ENCODE peak calls at places on chromosomes 6 and 20, in ten cellular contexts. T is fibroblast of villous mesenchyme, X is mucosa of descending colon, N is SK-N-SH, S is hepatocyte, J is AG10803, Z is psoas muscle, U is body of pancreas, C is colonic mucosa, B is H1. Y is an unnamed sample.

GRCh38 chr6:53302678-53303360 is 45.9 kb downstream of the ELOVL5 start:
- DNase-seq in X (no peak), S (no peak), T (peak), B (no peak), N (no peak), C (no peak), Z (no peak), U (no peak), J (peak), Y (peak)

GRCh38 chr6:89999154-89999553 is 104.9 kb downstream of the GJA10 start:
- DNase-seq in J (peak), N (no peak), C (peak), T (no peak), Z (peak), X (peak), U (peak), S (no peak), B (no peak), Y (no peak)

GRCh38 chr6:142885182-142885867 is 59.7 kb downstream of the HIVEP2 start:
- DNase-seq in N (no peak), U (peak), Z (no peak), X (peak), J (peak), S (peak), B (peak), T (peak), C (no peak), Y (peak)

GRCh38 chr20:1293641-1294379 is 27.7 kb downstream of the SNPH start:
- DNase-seq in X (no peak), Z (no peak), N (no peak), T (no peak), S (no peak), B (no peak), C (no peak), U (peak), J (no peak), Y (no peak)

GRCh38 chr6:89146748-89147715 is 1.2 kb downstream of the PM20D2 start:
- DNase-seq in T (peak), C (no peak), Z (no peak), X (peak), S (peak), N (no peak), B (no peak), J (peak), U (no peak), Y (peak)

GRCh38 chr6:100633096-100633766 is 168.5 kb upstream of the SIM1 start:
- DNase-seq in X (no peak), Z (no peak), S (peak), T (peak), N (no peak), J (peak), U (no peak), C (no peak), B (no peak), Y (peak)

GRCh38 chr20:50247196-50248094 is 56.8 kb downstream of the CEBPB start:
- DNase-seq in U (no peak), S (no peak), J (no peak), X (no peak), C (no peak), N (no peak), T (no peak), B (no peak), Z (no peak), Y (no peak)

GRCh38 chr6:104284872-104285271 is 574.8 kb downstream of the HACE1 start:
- DNase-seq in Z (no peak), T (no peak), B (no peak), J (no peak), S (no peak), N (no peak), U (no peak), X (no peak), C (no peak), Y (no peak)

GRCh38 chr6:83160167-83160566 is 32.9 kb downstream of the PGM3 start:
- DNase-seq in C (no peak), U (no peak), X (no peak), B (no peak), N (no peak), T (no peak), S (no peak), J (no peak), Z (no peak), Y (no peak)

GRCh38 chr6:14429396-14429795 is 311.8 kb downstream of the CD83 start:
- DNase-seq in B (no peak), N (no peak), S (no peak), U (no peak), C (no peak), X (no peak), T (no peak), J (no peak), Z (no peak), Y (no peak)

GRCh38 chr6:4459981-4460380 is 316.2 kb upstream of the CDYL start:
- DNase-seq in B (no peak), Z (no peak), X (no peak), T (no peak), S (no peak), U (no peak), J (no peak), N (no peak), C (no peak), Y (no peak)

GRCh38 chr6:41092421-41093140 is 19.8 kb downstream of the NFYA start:
- DNase-seq in X (no peak), Z (no peak), T (peak), U (no peak), J (peak), C (no peak), S (no peak), N (peak), B (no peak), Y (peak)

GRCh38 chr6:159984268-159984786 is 15.4 kb downstream of the IGF2R start:
- DNase-seq in S (no peak), T (peak), J (peak), Z (peak), X (no peak), B (no peak), U (no peak), N (no peak), C (no peak), Y (peak)

GRCh38 chr6:169326067-169326799 is 72.6 kb upstream of the THBS2 start:
- DNase-seq in N (peak), J (peak), Z (no peak), T (peak), X (peak), S (peak), U (no peak), B (peak), C (no peak), Y (peak)

GRCh38 chr6:128857806-128858205 is 25.1 kb upstream of the LAMA2 start:
- DNase-seq in B (no peak), U (no peak), Z (no peak), C (no peak), N (no peak), X (no peak), J (no peak), S (no peak), T (no peak), Y (no peak)

GRCh38 chr6:123091896-123092271 is 95.8 kb downstream of the CLVS2 start:
- DNase-seq in J (no peak), Z (no peak), X (no peak), N (no peak), B (no peak), C (no peak), T (no peak), U (no peak), S (no peak), Y (no peak)

GRCh38 chr6:85041376-85041775 is 277.0 kb upstream of the TBX18 start:
- DNase-seq in B (no peak), N (no peak), S (no peak), C (no peak), X (no peak), U (no peak), J (no peak), T (no peak), Z (no peak), Y (no peak)

GRCh38 chr6:43861212-43861918 is 91.4 kb downstream of the VEGFA start:
- DNase-seq in C (no peak), X (no peak), S (no peak), U (no peak), B (no peak), J (no peak), Z (no peak), T (no peak), N (no peak), Y (no peak)

GRCh38 chr6:87756858-87757257 is 54.8 kb upstream of the AKIRIN2 start:
- DNase-seq in C (no peak), S (no peak), Z (no peak), U (no peak), T (peak), J (peak), N (no peak), X (peak), B (no peak), Y (peak)

GRCh38 chr6:167505199-167505598 is 180.3 kb downstream of the TTLL2 start:
- DNase-seq in Z (no peak), B (no peak), S (no peak), J (no peak), X (no peak), C (no peak), N (no peak), T (no peak), U (no peak), Y (no peak)

GRCh38 chr6:111938710-111939109 is 65.5 kb upstream of the FYN start:
- DNase-seq in T (peak), Z (no peak), U (no peak), X (no peak), C (no peak), B (no peak), N (no peak), S (no peak), J (peak), Y (peak)

GRCh38 chr6:89138173-89138572 is 7.7 kb upstream of the PM20D2 start:
- DNase-seq in J (no peak), U (no peak), B (no peak), X (no peak), T (no peak), S (no peak), C (no peak), N (no peak), Z (no peak), Y (no peak)

GRCh38 chr6:32086661-32087573 is 22.2 kb downstream of the TNXB start:
- DNase-seq in Z (no peak), N (no peak), X (peak), B (no peak), T (peak), C (no peak), U (no peak), S (no peak), J (peak), Y (peak)

GRCh38 chr20:3970016-3970415 is 45.3 kb downstream of the RNF24 start:
- DNase-seq in S (peak), J (no peak), B (no peak), U (no peak), X (peak), Z (no peak), C (peak), N (no peak), T (no peak), Y (no peak)

GRCh38 chr6:22251331-22251730 is 45.5 kb downstream of the PRL start:
- DNase-seq in U (no peak), T (peak), B (no peak), C (no peak), N (no peak), Z (no peak), J (peak), X (no peak), S (no peak), Y (peak)

GRCh38 chr6:76481101-76481500 is 408.6 kb upstream of the IMPG1 start:
- DNase-seq in J (no peak), S (no peak), N (no peak), T (no peak), X (peak), C (peak), B (no peak), U (no peak), Z (no peak), Y (no peak)

GRCh38 chr20:32477594-32478512 is 107.3 kb downstream of the NOL4L start:
- DNase-seq in J (peak), B (no peak), T (peak), Z (no peak), C (peak), X (peak), N (peak), U (peak), S (peak), Y (no peak)

GRCh38 chr20:19890358-19891117 is 126.6 kb upstream of the NAA20 start:
- DNase-seq in Z (no peak), S (peak), T (peak), J (no peak), B (no peak), C (peak), N (no peak), X (peak), U (no peak), Y (no peak)
- H3K4me3 ChIP-seq in Z (peak), S (no peak), T (peak), J (no peak), B (no peak), C (no peak), N (no peak), X (no peak), U (no peak), Y (no peak)

DNA sequence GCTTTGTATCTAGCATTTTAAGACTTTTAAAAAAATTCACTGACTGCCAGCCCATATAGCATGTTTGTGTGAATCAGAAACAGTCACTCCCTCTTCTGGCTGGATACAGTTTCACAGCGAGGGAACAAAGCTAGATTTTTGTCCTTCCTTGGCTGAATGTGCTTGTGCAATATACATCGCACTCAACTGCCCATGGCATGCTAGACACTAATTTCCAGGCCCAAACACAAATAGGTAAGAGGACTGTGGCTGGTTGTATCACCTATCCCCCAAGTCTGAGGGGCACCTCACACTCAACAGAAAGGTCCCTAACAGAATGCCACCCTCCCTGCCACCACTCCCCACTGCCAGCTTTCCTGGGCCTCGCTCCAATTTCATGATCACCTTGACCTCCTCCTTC is 16.2 kb upstream of the BLCAP start:
- DNase-seq in B (no peak), N (peak), J (peak), X (no peak), C (no peak), U (no peak), T (peak), S (peak), Z (no peak), Y (no peak)
- TF ChIP-seq CTCF in B (no peak), N (peak), J (peak), X (no peak), C (peak), U (no peak), T (peak), S (peak), Z (no peak), Y (peak)

DNA sequence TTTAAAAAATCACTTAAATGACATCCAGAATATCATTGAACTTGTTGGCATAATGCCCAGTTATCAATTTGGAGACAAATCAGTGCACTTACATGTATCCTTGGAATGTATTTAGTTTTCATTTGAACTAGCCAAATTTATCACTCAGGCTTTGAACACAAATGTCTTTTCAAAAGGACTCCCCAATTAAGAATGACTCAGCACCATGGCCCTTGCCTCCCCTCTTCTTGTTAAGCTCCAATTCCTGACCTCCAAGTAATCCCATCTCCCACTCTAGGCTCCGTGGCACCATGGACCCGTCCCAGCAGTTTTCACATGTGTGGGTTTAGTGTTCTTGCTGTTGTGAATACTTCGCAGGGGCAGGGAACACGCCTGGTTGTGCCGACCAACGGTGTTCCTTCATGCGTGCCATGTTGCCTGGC is 2.7 kb downstream of the AKAP12 start:
- DNase-seq in B (no peak), T (no peak), C (no peak), N (no peak), S (no peak), X (no peak), Z (no peak), U (no peak), J (no peak), Y (peak)
- H3K4me3 ChIP-seq in B (no peak), T (peak), C (no peak), N (peak), S (no peak), X (no peak), Z (peak), U (no peak), J (no peak), Y (peak)

GRCh38 chr6:161377116-161377515 is 103.3 kb upstream of the AGPAT4 start:
- DNase-seq in U (no peak), S (no peak), N (no peak), J (no peak), C (no peak), B (no peak), X (no peak), Z (no peak), T (no peak), Y (no peak)

GRCh38 chr6:161372422-161372793 is 98.5 kb upstream of the AGPAT4 start:
- DNase-seq in N (no peak), B (no peak), Z (no peak), S (no peak), U (no peak), X (no peak), J (no peak), T (no peak), C (no peak), Y (no peak)

GRCh38 chr6:161373905-161374451 is 100.1 kb upstream of the AGPAT4 start:
- DNase-seq in C (peak), S (peak), T (peak), B (peak), N (peak), U (peak), J (peak), X (peak), Z (peak), Y (peak)

GRCh38 chr6:161376367-161376766 is 102.5 kb upstream of the AGPAT4 start:
- DNase-seq in Z (no peak), J (no peak), B (no peak), X (no peak), U (no peak), C (no peak), T (no peak), N (no peak), S (no peak), Y (no peak)

DNA sequence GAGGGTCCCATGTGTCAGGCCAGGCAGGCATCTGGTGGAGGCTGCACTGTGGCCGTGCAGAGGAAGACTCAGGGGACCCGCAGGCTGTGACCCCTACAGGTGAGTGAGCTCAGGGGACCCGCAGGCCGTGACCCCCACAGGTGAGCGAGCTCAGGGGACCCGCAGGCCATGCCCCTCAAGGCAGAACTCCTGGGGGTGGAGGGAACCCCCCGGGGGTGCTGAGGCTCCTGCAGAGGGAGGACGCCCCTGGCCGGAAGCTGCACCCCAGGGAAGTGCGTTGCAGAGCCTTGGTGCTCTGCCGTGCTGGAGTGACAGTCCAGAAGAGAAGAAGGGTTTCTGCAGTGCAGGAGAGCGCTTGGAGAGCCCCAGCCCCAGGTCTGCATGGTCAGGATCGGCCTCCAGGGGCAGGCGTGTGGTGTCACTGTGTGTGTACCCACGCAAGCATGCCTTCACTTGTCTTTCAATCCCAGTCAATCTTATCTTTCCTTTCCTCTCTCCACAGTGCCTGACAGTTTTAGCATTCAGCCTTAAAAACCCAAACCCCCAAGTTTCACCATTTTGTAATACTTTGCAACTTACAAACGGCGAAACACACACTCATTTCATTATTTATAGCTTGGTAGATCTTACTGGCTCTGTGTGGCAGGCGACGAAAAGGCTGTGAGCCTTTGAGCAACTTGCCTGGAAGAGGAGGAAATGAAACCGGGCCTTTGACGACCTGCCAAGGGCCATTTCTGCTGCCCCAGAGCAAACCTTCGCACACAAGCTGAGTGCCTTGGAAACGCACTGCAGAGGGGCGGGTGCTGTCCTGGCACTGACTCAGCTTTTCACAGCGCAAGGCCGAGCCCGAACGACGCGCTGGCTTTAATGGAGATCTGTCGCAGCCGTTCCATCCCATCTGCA is 101.4 kb upstream of the AGPAT4 start:
- DNase-seq in S (no peak), N (peak), B (no peak), J (peak), U (peak), Z (peak), C (peak), T (peak), X (peak), Y (peak)
- TF ChIP-seq CTCF in S (no peak), N (peak), B (peak), J (peak), U (no peak), Z (peak), C (no peak), T (peak), X (no peak), Y (peak)

GRCh38 chr20:62822788-62823651 is 6.2 kb downstream of the COL9A3 start:
- DNase-seq in U (peak), J (no peak), Z (no peak), X (peak), B (no peak), N (peak), T (peak), S (peak), C (peak), Y (no peak)

GRCh38 chr20:62825994-62826645 is 9.3 kb downstream of the COL9A3 start:
- DNase-seq in J (no peak), X (no peak), N (no peak), B (no peak), Z (no peak), S (no peak), U (no peak), C (no peak), T (no peak), Y (no peak)

GRCh38 chr20:62825288-62825993 is 8.6 kb downstream of the COL9A3 start:
- DNase-seq in X (peak), S (no peak), J (no peak), B (no peak), C (no peak), T (no peak), U (no peak), Z (no peak), N (no peak), Y (no peak)

GRCh38 chr20:62823688-62824475 is 7.0 kb downstream of the COL9A3 start:
- DNase-seq in C (no peak), S (no peak), U (peak), N (no peak), J (no peak), X (no peak), B (peak), Z (no peak), T (no peak), Y (no peak)

DNA sequence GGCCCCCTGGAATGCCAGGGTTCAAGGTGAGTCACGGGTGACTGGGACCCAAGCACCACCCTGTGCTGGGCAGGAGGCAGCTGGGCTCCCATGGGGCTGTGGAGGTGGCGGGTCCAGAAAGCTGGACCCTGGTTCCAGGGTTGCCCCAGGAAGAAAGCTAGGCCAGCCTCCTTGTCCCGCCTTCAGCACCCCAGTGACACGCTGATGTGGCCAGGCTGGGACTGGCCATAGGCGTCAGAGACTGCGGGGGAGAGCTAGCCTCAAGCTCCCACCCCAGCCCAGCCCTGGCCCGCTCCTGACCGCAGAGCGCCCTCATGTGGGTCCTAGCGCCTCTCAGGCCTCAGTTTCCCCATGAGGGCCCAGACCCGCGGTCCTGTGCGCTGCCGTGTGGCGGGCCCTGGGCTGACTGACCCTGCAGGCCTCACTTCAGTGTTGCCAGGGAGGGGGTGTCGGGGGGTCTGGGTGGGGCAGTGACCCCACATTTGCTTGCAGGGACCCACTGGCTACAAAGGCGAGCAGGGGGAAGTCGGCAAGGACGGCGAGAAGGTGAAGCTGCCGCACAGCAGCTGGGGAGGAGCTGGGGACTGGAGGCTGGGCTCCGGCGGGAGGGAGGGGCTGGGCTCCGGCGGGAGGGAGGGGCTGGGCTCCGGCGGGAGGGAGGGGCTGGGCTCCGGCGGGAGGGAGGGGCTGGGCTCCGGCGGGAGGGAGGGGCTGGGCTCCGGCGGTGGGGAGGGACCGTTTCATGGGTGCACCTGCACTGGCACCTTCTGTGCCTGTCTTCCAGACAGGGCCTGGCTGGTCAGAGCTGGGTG is 7.8 kb downstream of the COL9A3 start:
- DNase-seq in Z (no peak), J (no peak), B (no peak), C (peak), T (peak), S (peak), N (peak), X (peak), U (peak), Y (peak)
- H3K4me3 ChIP-seq in Z (no peak), J (no peak), B (no peak), C (peak), T (peak), S (no peak), N (peak), X (no peak), U (no peak), Y (no peak)